ENCODE peak calls at places on chromosomes 1 and 21, in eight cellular contexts. One of them, this sample, is unnamed.

GRCh38 chr1:23923592-23924495 is 10.7 kb upstream of the CNR2 start:
- DNase-seq in transverse colon: no peak
- DNase-seq in body of pancreas: peak; percentile 38
- DNase-seq in breast epithelium: no peak
- DNase-seq in IMR-90: no peak
- DNase-seq in suprapubic skin: no peak
- DNase-seq in heart left ventricle: no peak
- DNase-seq in K562: peak; percentile 10
- DNase-seq in this sample: no peak

GRCh38 chr1:87154351-87154750 is 174.3 kb upstream of the LMO4 start:
- DNase-seq in breast epithelium: peak; percentile 35
- DNase-seq in K562: no peak
- DNase-seq in transverse colon: no peak
- DNase-seq in heart left ventricle: no peak
- DNase-seq in suprapubic skin: no peak
- DNase-seq in IMR-90: no peak
- DNase-seq in body of pancreas: no peak
- DNase-seq in this sample: no peak

GRCh38 chr1:196152086-196152485 is 456.2 kb downstream of the KCNT2 start:
- DNase-seq in IMR-90: no peak
- DNase-seq in transverse colon: peak; percentile 7
- DNase-seq in suprapubic skin: no peak
- DNase-seq in body of pancreas: peak; percentile 25
- DNase-seq in heart left ventricle: no peak
- DNase-seq in K562: no peak
- DNase-seq in breast epithelium: no peak
- DNase-seq in this sample: no peak

GRCh38 chr1:36359911-36360310 is 25.8 kb downstream of the STK40 start:
- DNase-seq in breast epithelium: peak; percentile 38
- DNase-seq in suprapubic skin: no peak
- DNase-seq in K562: no peak
- DNase-seq in transverse colon: no peak
- DNase-seq in heart left ventricle: no peak
- DNase-seq in body of pancreas: no peak
- DNase-seq in IMR-90: peak; percentile 37
- DNase-seq in this sample: no peak

GRCh38 chr21:42793774-42794173 is 85.6 kb downstream of the WDR4 start:
- DNase-seq in body of pancreas: no peak
- DNase-seq in K562: no peak
- DNase-seq in suprapubic skin: no peak
- DNase-seq in transverse colon: no peak
- DNase-seq in heart left ventricle: no peak
- DNase-seq in breast epithelium: no peak
- DNase-seq in IMR-90: no peak
- DNase-seq in this sample: no peak

GRCh38 chr1:36225298-36225899 is 1.2 kb downstream of the THRAP3 start:
- DNase-seq in heart left ventricle: no peak
- DNase-seq in breast epithelium: no peak
- DNase-seq in body of pancreas: no peak
- DNase-seq in K562: peak; percentile 48
- DNase-seq in IMR-90: peak; percentile 18
- DNase-seq in suprapubic skin: no peak
- DNase-seq in transverse colon: no peak
- DNase-seq in this sample: no peak

GRCh38 chr1:54971317-54971791 is 9.1 kb upstream of the TMEM61 start:
- DNase-seq in heart left ventricle: no peak
- DNase-seq in body of pancreas: no peak
- DNase-seq in K562: no peak
- DNase-seq in transverse colon: no peak
- DNase-seq in breast epithelium: no peak
- DNase-seq in IMR-90: peak; percentile 35
- DNase-seq in suprapubic skin: no peak
- DNase-seq in this sample: no peak

GRCh38 chr1:164155337-164155850 is 403.6 kb upstream of the PBX1 start:
- DNase-seq in IMR-90: no peak
- DNase-seq in K562: no peak
- DNase-seq in breast epithelium: no peak
- DNase-seq in suprapubic skin: no peak
- DNase-seq in body of pancreas: no peak
- DNase-seq in heart left ventricle: no peak
- DNase-seq in transverse colon: no peak
- DNase-seq in this sample: no peak

GRCh38 chr1:12556368-12556930 is 61.6 kb downstream of the DHRS3 start:
- DNase-seq in heart left ventricle: peak; percentile 52
- DNase-seq in transverse colon: peak; percentile 39
- DNase-seq in suprapubic skin: no peak
- DNase-seq in K562: no peak
- DNase-seq in body of pancreas: no peak
- DNase-seq in breast epithelium: peak; percentile 86
- DNase-seq in IMR-90: peak; percentile 93
- DNase-seq in this sample: peak; percentile 82

GRCh38 chr1:20974069-20974468 is 187.0 kb upstream of the HP1BP3 start:
- DNase-seq in transverse colon: no peak
- DNase-seq in K562: no peak
- DNase-seq in heart left ventricle: no peak
- DNase-seq in body of pancreas: no peak
- DNase-seq in breast epithelium: no peak
- DNase-seq in IMR-90: peak; percentile 79
- DNase-seq in suprapubic skin: no peak
- DNase-seq in this sample: no peak

GRCh38 chr1:226223157-226223785 is at the start of gene MIXL1:
- DNase-seq in IMR-90: no peak
- DNase-seq in K562: no peak
- DNase-seq in breast epithelium: no peak
- DNase-seq in body of pancreas: no peak
- DNase-seq in heart left ventricle: no peak
- DNase-seq in suprapubic skin: no peak
- DNase-seq in transverse colon: peak; percentile 11
- DNase-seq in this sample: no peak

DNA sequence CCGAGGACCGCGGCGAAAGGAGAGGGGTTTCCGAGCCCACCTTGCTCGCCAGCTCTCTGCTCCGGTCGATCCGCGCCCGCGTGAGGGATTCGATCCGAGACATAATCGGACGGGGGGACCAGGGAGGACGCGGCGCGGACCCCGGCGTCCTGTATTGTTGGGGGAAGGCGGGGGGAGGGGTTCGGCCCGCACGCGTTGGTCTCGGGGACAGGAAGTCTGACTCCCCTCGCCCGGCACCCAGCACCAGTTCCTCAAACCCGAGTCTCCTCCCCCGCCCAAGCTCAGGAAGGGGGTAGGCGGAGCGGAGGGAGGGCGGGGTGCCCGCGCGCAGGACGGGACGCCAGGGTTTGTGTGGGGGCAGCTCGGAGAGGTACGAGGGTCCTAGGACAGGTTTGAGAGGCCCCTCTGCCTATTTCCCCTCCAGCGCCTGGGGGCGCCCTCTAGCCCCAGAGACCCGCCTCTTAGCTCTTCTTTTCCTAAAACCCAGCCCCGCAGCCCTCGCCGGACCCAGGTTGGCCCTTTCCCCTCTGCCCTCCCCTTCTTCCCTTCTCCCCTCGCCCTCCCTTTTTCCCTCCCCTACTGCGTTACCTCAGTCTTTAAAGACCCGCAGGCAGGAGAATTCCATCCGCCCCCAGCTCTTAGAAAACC is at the start of gene ARHGEF2:
- DNase-seq in K562: peak; percentile 88
- DNase-seq in breast epithelium: peak; percentile 66
- DNase-seq in suprapubic skin: peak; percentile 93
- DNase-seq in transverse colon: peak; percentile 89
- DNase-seq in body of pancreas: peak; percentile 70
- DNase-seq in IMR-90: peak; percentile 64
- DNase-seq in heart left ventricle: peak; percentile 89
- DNase-seq in this sample: peak; percentile 70
- TF ChIP-seq POLR2A in K562: peak; percentile 78
- TF ChIP-seq POLR2A in breast epithelium: peak; percentile 48
- TF ChIP-seq POLR2A in suprapubic skin: peak; percentile 30
- TF ChIP-seq POLR2A in transverse colon: peak; percentile 64
- TF ChIP-seq POLR2A in body of pancreas: peak; percentile 65
- TF ChIP-seq POLR2A in IMR-90: peak; percentile 53
- TF ChIP-seq POLR2A in heart left ventricle: no peak
- TF ChIP-seq POLR2A in this sample: no peak

DNA sequence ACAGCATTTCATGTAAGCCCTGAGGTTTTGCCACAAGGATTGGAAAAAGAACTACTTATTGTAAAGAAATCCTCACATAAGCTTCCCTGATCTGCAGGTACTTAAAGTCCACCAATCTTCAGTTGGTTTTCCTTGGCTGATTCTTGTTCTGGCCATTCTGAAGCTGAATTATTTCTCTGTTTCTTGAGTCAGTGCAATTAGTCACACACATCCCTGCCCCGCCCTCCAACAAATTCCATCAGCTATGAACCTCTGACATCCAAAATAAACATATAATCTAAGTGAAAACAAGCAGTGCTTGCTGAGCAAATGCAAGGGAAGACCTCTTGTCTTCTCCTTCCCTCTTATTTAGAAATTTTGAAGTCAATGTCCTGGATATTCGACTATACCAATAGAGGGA is 8.2 kb upstream of the FNDC7 start:
- DNase-seq in body of pancreas: no peak
- DNase-seq in breast epithelium: no peak
- DNase-seq in transverse colon: no peak
- DNase-seq in suprapubic skin: no peak
- DNase-seq in IMR-90: peak; percentile 81
- DNase-seq in heart left ventricle: no peak
- DNase-seq in K562: no peak
- DNase-seq in this sample: no peak
- H3K4me3 ChIP-seq in body of pancreas: no peak overlapping the region
- H3K4me3 ChIP-seq in breast epithelium: no peak overlapping the region
- H3K4me3 ChIP-seq in transverse colon: no peak overlapping the region
- H3K4me3 ChIP-seq in suprapubic skin: no peak overlapping the region
- H3K4me3 ChIP-seq in IMR-90: no peak overlapping the region
- H3K4me3 ChIP-seq in heart left ventricle: no peak overlapping the region
- H3K4me3 ChIP-seq in K562: no peak overlapping the region
- H3K4me3 ChIP-seq in this sample: no peak overlapping the region

GRCh38 chr1:31585736-31586365 is 9.5 kb downstream of the TINAGL1 start:
- DNase-seq in body of pancreas: no peak
- DNase-seq in IMR-90: no peak
- DNase-seq in K562: no peak
- DNase-seq in breast epithelium: no peak
- DNase-seq in suprapubic skin: no peak
- DNase-seq in transverse colon: no peak
- DNase-seq in heart left ventricle: no peak
- DNase-seq in this sample: peak; percentile 12

GRCh38 chr1:31588751-31589515 is 12.6 kb downstream of the TINAGL1 start:
- DNase-seq in body of pancreas: peak; percentile 66
- DNase-seq in suprapubic skin: no peak
- DNase-seq in heart left ventricle: peak; percentile 57
- DNase-seq in breast epithelium: peak; percentile 16
- DNase-seq in IMR-90: no peak
- DNase-seq in transverse colon: peak; percentile 69
- DNase-seq in K562: no peak
- DNase-seq in this sample: peak; percentile 42

GRCh38 chr1:31586376-31587327 is 10.3 kb downstream of the TINAGL1 start:
- DNase-seq in K562: no peak
- DNase-seq in body of pancreas: no peak
- DNase-seq in IMR-90: no peak
- DNase-seq in heart left ventricle: no peak
- DNase-seq in suprapubic skin: no peak
- DNase-seq in breast epithelium: no peak
- DNase-seq in transverse colon: no peak
- DNase-seq in this sample: peak; percentile 13

GRCh38 chr1:31584869-31585735 is 8.8 kb downstream of the TINAGL1 start:
- DNase-seq in K562: no peak
- DNase-seq in heart left ventricle: no peak
- DNase-seq in breast epithelium: no peak
- DNase-seq in transverse colon: no peak
- DNase-seq in body of pancreas: no peak
- DNase-seq in suprapubic skin: no peak
- DNase-seq in IMR-90: no peak
- DNase-seq in this sample: peak; percentile 9

DNA sequence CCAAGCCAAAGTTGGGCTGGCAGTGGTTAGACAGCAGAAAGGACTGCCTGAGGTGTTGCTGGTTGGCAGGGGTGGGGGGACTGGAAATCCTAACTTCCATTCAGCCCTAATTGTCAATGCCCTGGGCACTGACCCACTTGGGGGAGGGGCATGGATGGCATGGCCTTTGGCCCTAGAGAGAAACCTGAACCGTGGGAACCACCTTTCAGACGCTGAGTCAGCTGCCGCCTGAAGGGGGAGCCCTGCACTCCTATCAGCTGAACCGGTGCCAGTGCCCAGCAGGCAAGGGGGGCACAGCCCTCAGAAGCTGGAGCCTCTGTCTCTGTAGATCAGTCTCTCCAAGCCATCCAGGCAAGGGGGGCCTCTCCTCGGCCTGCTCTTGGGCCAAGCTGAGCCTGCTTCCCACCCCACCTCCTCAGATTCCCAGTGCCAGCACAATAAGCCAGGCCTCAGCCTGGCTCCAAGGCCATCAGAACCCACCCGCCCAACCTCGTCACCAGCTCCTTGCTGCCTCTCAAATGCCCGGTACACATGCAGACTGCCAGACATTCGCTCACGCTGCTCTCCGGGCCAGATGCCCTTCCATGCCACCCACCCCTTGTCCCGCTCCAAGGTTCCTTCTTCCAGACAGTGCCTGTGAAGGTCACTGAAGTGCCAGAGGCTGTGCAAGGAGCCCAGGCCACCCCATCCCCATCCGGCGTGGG is 11.6 kb downstream of the TINAGL1 start:
- DNase-seq in IMR-90: no peak
- DNase-seq in breast epithelium: no peak
- DNase-seq in transverse colon: peak; percentile 84
- DNase-seq in K562: peak; percentile 64
- DNase-seq in heart left ventricle: peak; percentile 78
- DNase-seq in body of pancreas: peak; percentile 83
- DNase-seq in suprapubic skin: no peak
- DNase-seq in this sample: peak; percentile 75
- H3K4me1 ChIP-seq in IMR-90: peaks cover 7% of the 10 kb centered on the region
- H3K4me1 ChIP-seq in breast epithelium: peaks cover 13% of the 10 kb centered on the region
- H3K4me1 ChIP-seq in transverse colon: peaks cover 53% of the 10 kb centered on the region
- H3K4me1 ChIP-seq in K562: peaks cover 25% of the 10 kb centered on the region
- H3K4me1 ChIP-seq in heart left ventricle: peaks cover 66% of the 10 kb centered on the region
- H3K4me1 ChIP-seq in body of pancreas: peaks cover 55% of the 10 kb centered on the region
- H3K4me1 ChIP-seq in suprapubic skin: peaks cover 37% of the 10 kb centered on the region
- H3K4me1 ChIP-seq in this sample: peaks cover 44% of the 10 kb centered on the region

DNA sequence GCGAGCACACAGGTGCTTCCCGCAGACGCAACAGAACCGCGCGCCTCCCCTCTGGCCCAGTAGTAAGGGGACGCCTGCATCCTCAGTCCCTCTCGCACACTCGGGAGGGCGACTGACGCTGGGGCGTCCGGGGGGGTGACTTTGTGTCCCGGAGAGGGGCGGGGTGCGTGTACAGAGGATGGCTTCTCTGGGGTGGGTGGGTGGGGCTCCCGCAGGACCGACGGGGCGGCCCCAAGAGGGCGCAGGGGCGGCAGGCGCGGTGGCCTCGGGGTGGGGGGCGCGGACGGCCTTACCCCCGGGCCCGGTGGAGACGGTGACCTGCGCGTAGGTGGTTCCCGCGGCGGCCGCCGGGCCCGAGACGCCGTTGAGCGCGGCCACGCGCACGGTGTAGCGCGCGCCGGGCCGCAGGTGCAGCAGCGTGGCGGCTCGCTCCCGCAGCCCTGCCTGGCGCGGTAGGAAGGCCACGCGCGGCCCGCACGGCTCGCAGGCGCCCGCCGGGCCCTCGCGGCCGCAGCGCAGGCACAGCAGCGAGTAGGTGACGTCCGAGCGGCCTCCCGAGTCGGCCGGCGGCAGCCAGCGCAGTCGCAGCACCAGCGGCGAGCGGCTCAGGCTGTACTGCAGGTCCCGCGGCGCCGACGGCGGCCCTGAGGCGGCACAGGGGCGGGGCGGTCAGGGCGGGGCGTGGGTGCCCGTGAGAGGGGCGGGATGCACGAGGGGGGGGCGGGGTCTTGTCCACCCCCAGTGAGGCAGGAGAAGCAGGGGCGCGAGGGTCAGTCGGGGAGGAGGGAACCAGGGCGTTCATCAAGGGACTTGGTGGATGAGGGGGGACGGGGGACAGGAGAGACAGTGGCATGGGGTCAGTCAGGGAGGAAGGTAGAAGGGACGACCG is 12.1 kb downstream of the EPHA10 start:
- DNase-seq in K562: peak; percentile 75
- DNase-seq in transverse colon: peak; percentile 54
- DNase-seq in heart left ventricle: no peak
- DNase-seq in breast epithelium: no peak
- DNase-seq in IMR-90: no peak
- DNase-seq in body of pancreas: peak; percentile 60
- DNase-seq in suprapubic skin: no peak
- DNase-seq in this sample: peak; percentile 55
- TF ChIP-seq POLR2A in K562: no peak
- TF ChIP-seq POLR2A in transverse colon: no peak
- TF ChIP-seq POLR2A in heart left ventricle: no peak
- TF ChIP-seq POLR2A in breast epithelium: no peak
- TF ChIP-seq POLR2A in IMR-90: no peak
- TF ChIP-seq POLR2A in body of pancreas: no peak
- TF ChIP-seq POLR2A in suprapubic skin: no peak
- TF ChIP-seq POLR2A in this sample: no peak